ENCODE peak calls at places on chromosomes 6 and 20, in eight cellular contexts. L is heart left ventricle, G is prostate gland, D is endothelial cell of umbilical vein, J is ovary, F is testis, O is HCT116, N is transverse colon. H is an unnamed sample.

GRCh38 chr6:18302561-18303439 is 38.5 kb upstream of the DEK start:
- DNase-seq in L (no peak), G (no peak), D (peak; percentile 26), J (no peak), F (no peak), O (no peak), N (no peak), H (no peak)

GRCh38 chr6:35810831-35811698 is 5.9 kb downstream of the LHFPL5 start:
- DNase-seq in L (no peak), G (no peak), D (peak; percentile 55), J (no peak), F (peak; percentile 7), O (peak; percentile 76), N (no peak), H (no peak)

GRCh38 chr6:73131706-73132105 is 93.6 kb downstream of the KHDC1L start:
- DNase-seq in L (no peak), G (no peak), D (no peak), J (no peak), F (no peak), O (no peak), N (no peak), H (no peak)

GRCh38 chr6:64838726-64839125 is 868.3 kb downstream of the EYS start:
- DNase-seq in L (no peak), G (no peak), D (peak; percentile 64), J (no peak), F (no peak), O (no peak), N (no peak), H (no peak)

GRCh38 chr6:17633465-17634188 is 33.5 kb downstream of the FAM8A1 start:
- DNase-seq in L (no peak), G (no peak), D (no peak), J (no peak), F (no peak), O (no peak), N (no peak), H (no peak)

GRCh38 chr20:24106155-24106800 is 117.7 kb upstream of the GGTLC1 start:
- DNase-seq in L (no peak), G (no peak), D (peak; percentile 61), J (no peak), F (no peak), O (no peak), N (no peak), H (no peak)

GRCh38 chr6:121835662-121836061 is 400.2 kb downstream of the GJA1 start:
- DNase-seq in L (no peak), G (no peak), D (no peak), J (no peak), F (no peak), O (no peak), N (no peak), H (no peak)

GRCh38 chr6:163442336-163442735 is 27.8 kb downstream of the QKI start:
- DNase-seq in L (no peak), G (no peak), D (no peak), J (no peak), F (no peak), O (no peak), N (no peak), H (no peak)

GRCh38 chr6:152054441-152054840 is 247.0 kb downstream of the ESR1 start:
- DNase-seq in L (no peak), G (no peak), D (no peak), J (no peak), F (no peak), O (peak; percentile 21), N (no peak), H (no peak)

GRCh38 chr6:63740709-63741108 is 105.1 kb downstream of the PHF3 start:
- DNase-seq in L (no peak), G (no peak), D (peak; percentile 82), J (no peak), F (no peak), O (peak; percentile 65), N (no peak), H (no peak)

GRCh38 chr6:159654483-159655098 is 38.5 kb downstream of the SOD2 start:
- DNase-seq in L (no peak), G (no peak), D (peak; percentile 43), J (no peak), F (no peak), O (peak; percentile 41), N (no peak), H (no peak)

GRCh38 chr6:15588966-15589634 is 73.7 kb downstream of the DTNBP1 start:
- DNase-seq in L (no peak), G (no peak), D (no peak), J (no peak), F (no peak), O (no peak), N (no peak), H (no peak)

DNA sequence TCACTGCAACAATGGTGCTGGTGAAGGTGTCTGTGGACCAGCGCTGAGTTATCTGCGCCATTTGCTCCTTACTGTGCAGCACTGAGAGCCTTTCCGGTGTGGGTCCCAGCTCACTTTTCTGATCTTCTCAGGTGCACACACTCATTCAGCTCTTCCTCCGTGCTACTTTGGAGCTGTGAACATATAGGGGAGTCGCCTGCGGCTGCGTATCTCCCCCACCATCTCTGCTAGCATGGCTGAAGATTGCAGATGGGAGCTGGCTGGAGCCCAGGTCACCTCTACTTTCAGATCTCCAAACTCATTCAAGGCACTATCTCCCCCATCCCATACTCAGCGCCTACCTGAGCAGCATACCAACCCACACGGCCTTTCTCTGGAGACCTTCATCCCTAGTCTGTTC is 96.9 kb downstream of the DHX35 start:
- DNase-seq in L (no peak), G (no peak), D (no peak), J (no peak), F (no peak), O (no peak), N (no peak), H (no peak)
- TF ChIP-seq POLR2A in L (no peak), G (no peak), D (no peak), J (no peak), F (no peak), O (no peak), N (no peak), H (no peak)

DNA sequence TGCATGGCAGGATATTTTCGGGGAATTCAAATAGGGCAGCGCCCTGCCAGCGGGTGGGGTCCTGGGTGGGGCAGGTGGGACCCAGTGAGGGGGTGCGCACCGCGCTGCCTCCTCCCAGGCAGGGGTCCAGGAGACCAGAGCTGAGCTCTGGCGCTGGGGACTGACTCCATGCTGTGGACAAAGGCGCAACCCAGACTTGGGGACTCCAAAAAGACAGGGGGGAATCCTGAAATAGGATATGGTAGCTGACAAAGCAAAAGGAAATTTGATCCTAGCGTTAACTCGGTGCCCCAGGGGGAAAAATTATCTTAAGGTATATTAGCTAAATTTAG is 23.6 kb downstream of the TFAP2A start:
- DNase-seq in L (no peak), G (no peak), D (no peak), J (no peak), F (no peak), O (no peak), N (no peak), H (no peak)
- H3K27me3 ChIP-seq in L (peaks cover 100% of the 10 kb centered on the region), G (peaks cover 5% of the 10 kb centered on the region), D (peaks cover 83% of the 10 kb centered on the region), J (peaks cover 2% of the 10 kb centered on the region), F (no peaks in the 10 kb centered on the region), O (no peaks in the 10 kb centered on the region), N (peaks cover 100% of the 10 kb centered on the region), H (peaks cover 20% of the 10 kb centered on the region)

GRCh38 chr20:62797671-62798532 is 1.6 kb downstream of the MRGBP start:
- DNase-seq in L (no peak), G (no peak), D (no peak), J (peak; percentile 48), F (no peak), O (no peak), N (peak; percentile 83), H (no peak)

GRCh38 chr20:62799459-62799858 is 3.2 kb downstream of the MRGBP start:
- DNase-seq in L (no peak), G (no peak), D (no peak), J (no peak), F (no peak), O (no peak), N (no peak), H (no peak)

GRCh38 chr20:62795023-62795761 is 1.1 kb upstream of the MRGBP start:
- DNase-seq in L (peak; percentile 56), G (no peak), D (peak; percentile 66), J (peak; percentile 80), F (peak; percentile 63), O (no peak), N (peak; percentile 65), H (no peak)

GRCh38 chr20:62799036-62799435 is 2.8 kb downstream of the MRGBP start:
- DNase-seq in L (no peak), G (no peak), D (no peak), J (no peak), F (no peak), O (no peak), N (no peak), H (no peak)

DNA sequence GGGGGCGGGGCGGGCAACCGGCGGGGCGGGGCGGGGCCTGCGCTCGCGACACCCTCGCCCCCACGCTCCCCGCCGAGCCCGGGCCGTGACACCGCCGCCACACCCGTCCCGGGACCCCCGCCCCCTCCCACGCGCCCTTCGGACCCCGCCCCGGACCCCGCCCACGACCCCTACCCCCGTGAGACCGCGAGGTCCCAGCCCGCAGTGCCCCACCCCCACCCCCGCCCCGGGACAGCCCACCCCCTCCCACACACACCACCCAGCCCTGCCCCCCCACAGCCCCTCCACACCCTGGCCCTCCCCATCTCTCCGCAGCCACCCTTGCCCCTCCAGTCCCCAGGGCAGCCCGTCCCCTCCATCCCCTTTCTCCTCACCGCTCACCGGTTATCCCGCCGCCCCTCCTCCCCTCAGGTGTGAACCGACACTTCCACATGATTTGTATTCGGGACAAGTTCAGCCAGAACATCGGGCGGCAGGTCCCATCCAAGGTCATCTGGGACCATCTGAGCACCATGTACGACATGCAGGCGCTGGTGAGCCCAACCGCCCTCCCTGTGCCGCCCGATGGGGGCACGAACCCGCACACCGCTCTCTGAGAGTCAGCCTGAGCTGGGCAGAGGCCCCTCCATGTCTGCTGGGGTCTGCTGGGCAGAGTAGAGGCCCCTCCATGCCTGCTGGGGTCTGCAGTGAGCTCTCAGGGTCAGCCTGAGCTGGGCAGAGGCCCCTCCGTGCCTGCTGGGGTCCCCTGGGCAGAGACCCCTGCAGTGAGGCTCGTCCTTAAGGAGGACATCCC is 622 bp downstream of the MRGBP start:
- DNase-seq in L (no peak), G (no peak), D (no peak), J (peak; percentile 63), F (no peak), O (no peak), N (no peak), H (no peak)
- H3K4me3 ChIP-seq in L (peak overlapping the region; percentile 76), G (peak overlapping the region; percentile 77), D (no peak overlapping the region), J (peak overlapping the region; percentile 78), F (peak overlapping the region; percentile 69), O (peak overlapping the region; percentile 62), N (peak overlapping the region; percentile 89), H (peak overlapping the region; percentile 69)

GRCh38 chr20:59222982-59223610 is 59.5 kb downstream of the ZNF831 start:
- DNase-seq in L (no peak), G (no peak), D (no peak), J (no peak), F (no peak), O (no peak), N (no peak), H (no peak)

GRCh38 chr20:59221049-59221748 is 57.6 kb downstream of the ZNF831 start:
- DNase-seq in L (no peak), G (no peak), D (peak; percentile 24), J (no peak), F (peak; percentile 34), O (no peak), N (no peak), H (no peak)

GRCh38 chr20:59223750-59224149 is 60.1 kb downstream of the ZNF831 start:
- DNase-seq in L (no peak), G (no peak), D (no peak), J (no peak), F (no peak), O (no peak), N (no peak), H (no peak)

GRCh38 chr20:59221881-59222238 is 58.2 kb downstream of the ZNF831 start:
- DNase-seq in L (no peak), G (no peak), D (peak; percentile 12), J (no peak), F (no peak), O (no peak), N (no peak), H (no peak)

GRCh38 chr20:59222239-59222981 is 58.8 kb downstream of the ZNF831 start:
- DNase-seq in L (peak; percentile 72), G (peak; percentile 65), D (peak; percentile 74), J (peak; percentile 84), F (peak; percentile 84), O (peak; percentile 33), N (peak; percentile 88), H (peak; percentile 86)
- TF ChIP-seq POLR2A in L (no peak), G (no peak), D (no peak), J (no peak), F (no peak), O (no peak), N (no peak), H (no peak)